ENCODE peak calls at places on chromosomes 6 and 20, in six cellular contexts. Q is HepG2, D is K562, E is GM12878, M is HCT116, L is H1. A is an unnamed sample. For H3K79me2, the result is how much of the 10 kb centered on the place peaks cover.

GRCh38 chr20:29297411-29298270 is 1959.8 kb upstream of the DEFB115 start:
- DNase-seq in Q (no peak), D (no peak), E (no peak), M (no peak), L (no peak), A (no peak)

GRCh38 chr6:41451515-41452163 is 94.5 kb upstream of the FOXP4 start:
- DNase-seq in Q (no peak), D (no peak), E (no peak), M (no peak), L (no peak), A (no peak)

GRCh38 chr20:25139061-25139705 is 56.3 kb upstream of the ENTPD6 start:
- DNase-seq in Q (peak), D (peak), E (no peak), M (peak), L (no peak), A (no peak)

GRCh38 chr6:151292974-151293373 is 53.2 kb downstream of the AKAP12 start:
- DNase-seq in Q (no peak), D (no peak), E (no peak), M (no peak), L (no peak), A (no peak)

GRCh38 chr6:170025341-170026271 is 265.3 kb downstream of the DLL1 start:
- DNase-seq in Q (no peak), D (no peak), E (no peak), M (no peak), L (no peak), A (no peak)

GRCh38 chr6:5025911-5026819 is 22.3 kb upstream of the RPP40 start:
- DNase-seq in Q (peak), D (peak), E (no peak), M (no peak), L (peak), A (peak)

GRCh38 chr6:137756788-137757187 is 110.3 kb upstream of the TNFAIP3 start:
- DNase-seq in Q (no peak), D (no peak), E (no peak), M (no peak), L (no peak), A (no peak)

GRCh38 chr6:45483021-45483420 is 105.3 kb upstream of the SUPT3H start:
- DNase-seq in Q (no peak), D (no peak), E (no peak), M (no peak), L (no peak), A (no peak)

GRCh38 chr6:66198062-66198624 is 491.1 kb upstream of the EYS start:
- DNase-seq in Q (no peak), D (no peak), E (no peak), M (no peak), L (no peak), A (no peak)

GRCh38 chr6:135451617-135452190 is 45.8 kb downstream of the AHI1 start:
- DNase-seq in Q (peak), D (no peak), E (no peak), M (peak), L (no peak), A (peak)

GRCh38 chr6:158595223-158595622 is 35.3 kb downstream of the TMEM181 start:
- DNase-seq in Q (peak), D (no peak), E (no peak), M (no peak), L (no peak), A (peak)

GRCh38 chr6:35376282-35376681 is 33.9 kb downstream of the PPARD start:
- DNase-seq in Q (no peak), D (no peak), E (no peak), M (no peak), L (no peak), A (no peak)

GRCh38 chr20:21027569-21027968 is 78.6 kb downstream of the LINC00237 start:
- DNase-seq in Q (peak), D (peak), E (no peak), M (peak), L (peak), A (no peak)

GRCh38 chr6:108100003-108100402 is 25.5 kb upstream of the OSTM1 start:
- DNase-seq in Q (no peak), D (no peak), E (no peak), M (no peak), L (no peak), A (no peak)
- H3K79me2 ChIP-seq in Q (under half), D (under half), E (under half), M (under half), L (under half), A (under half)

DNA sequence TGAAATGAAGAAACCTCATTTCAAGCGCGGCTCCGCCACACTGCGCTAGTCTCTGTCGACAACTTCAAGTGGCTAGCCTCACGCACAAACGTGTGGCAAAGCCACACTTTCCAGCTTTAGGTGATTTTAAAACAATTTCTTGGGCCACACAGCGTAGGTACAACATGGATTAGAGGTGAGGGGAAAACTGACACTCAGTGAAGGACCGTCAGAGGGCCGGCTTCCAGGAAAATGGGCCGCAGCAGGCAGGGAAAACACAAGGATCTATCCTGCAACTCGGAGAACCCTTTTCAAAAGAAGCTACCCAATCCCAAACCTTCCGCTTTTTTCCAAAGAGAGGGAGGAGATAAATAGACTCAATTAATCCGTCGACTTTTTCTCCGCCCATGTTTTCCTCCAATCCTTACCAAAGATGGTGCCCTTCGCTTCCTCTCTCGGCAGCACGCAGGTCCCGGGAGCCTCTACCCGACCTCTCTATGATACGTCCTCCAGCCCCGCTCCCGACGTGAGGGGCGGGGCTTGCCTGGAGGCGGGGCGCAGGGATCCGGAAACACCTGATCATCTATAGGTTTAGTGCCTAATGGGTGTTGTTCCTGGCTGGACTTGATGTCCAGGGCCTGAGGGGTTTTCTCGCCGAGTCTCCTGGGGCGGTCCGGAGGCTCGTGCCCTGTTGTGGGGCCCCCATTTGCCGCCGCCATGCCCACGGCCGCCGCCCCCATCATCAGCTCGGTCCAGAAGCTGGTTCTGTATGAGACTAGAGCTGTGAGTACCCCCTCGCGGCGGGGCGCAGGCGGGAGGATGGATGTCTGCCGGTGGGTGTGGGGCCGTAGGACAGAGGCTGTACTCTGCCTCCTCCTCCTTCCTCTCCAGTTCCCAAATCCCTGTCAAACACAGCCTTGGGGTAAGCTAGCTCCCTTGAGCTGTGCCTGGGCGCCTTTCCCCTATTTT is at the start of the genes AK9 and FIG4:
- DNase-seq in Q (peak), D (peak), E (peak), M (peak), L (peak), A (peak)
- TF ChIP-seq POLR2A in Q (peak), D (peak), E (peak), M (peak), L (peak), A (peak)

DNA sequence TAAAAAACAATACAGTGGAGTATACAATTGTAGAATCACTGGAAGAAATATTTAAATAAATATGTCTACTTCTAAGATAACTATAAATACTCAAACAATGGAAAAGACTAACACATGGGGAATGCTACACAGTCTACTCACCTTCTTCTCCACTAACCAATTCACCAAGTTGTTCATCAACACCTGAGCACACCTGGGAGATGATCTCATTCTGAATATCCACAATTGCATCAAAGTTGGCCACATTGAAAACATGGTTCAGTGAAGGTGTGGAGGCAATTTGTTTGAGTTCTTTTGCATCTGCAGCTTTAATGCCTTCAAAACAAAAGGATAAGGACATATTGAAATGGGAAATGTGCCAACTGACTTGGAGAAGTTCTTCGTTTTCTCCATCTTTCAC is 17.6 kb downstream of the COL12A1 start:
- DNase-seq in Q (no peak), D (no peak), E (no peak), M (no peak), L (no peak), A (no peak)
- H3K79me2 ChIP-seq in Q (under half), D (under half), E (under half), M (under half), L (under half), A (under half)

DNA sequence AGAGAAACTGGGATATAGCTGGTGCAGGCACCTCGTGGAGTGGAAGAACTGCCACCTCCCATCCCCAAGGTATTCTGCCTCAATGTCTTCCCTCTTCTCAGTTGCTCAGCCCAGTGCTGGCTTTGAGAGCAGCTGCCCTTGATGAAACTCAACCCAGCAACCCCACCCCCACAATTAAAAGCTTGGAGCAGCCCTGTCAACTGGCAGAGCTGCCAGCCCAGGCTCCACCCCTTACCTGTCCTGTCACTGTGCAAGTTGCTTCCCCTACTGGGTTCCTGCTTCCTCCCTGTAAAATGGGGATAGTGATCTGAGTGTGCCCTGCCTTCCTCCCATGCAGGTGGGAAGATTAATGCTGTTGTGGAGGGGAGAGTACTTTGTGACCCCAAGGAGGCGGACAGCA is 4.5 kb downstream of the TMEM63B start:
- DNase-seq in Q (no peak), D (no peak), E (no peak), M (no peak), L (no peak), A (no peak)
- TF ChIP-seq POLR2A in Q (no peak), D (no peak), E (no peak), M (no peak), L (no peak), A (no peak)

GRCh38 chr20:47362361-47363219 is 6.1 kb upstream of the ZMYND8 start:
- DNase-seq in Q (no peak), D (no peak), E (no peak), M (no peak), L (no peak), A (no peak)

GRCh38 chr20:47359533-47360206 is 3.2 kb upstream of the ZMYND8 start:
- DNase-seq in Q (no peak), D (no peak), E (no peak), M (no peak), L (no peak), A (no peak)

GRCh38 chr20:47360207-47360488 is 3.6 kb upstream of the ZMYND8 start:
- DNase-seq in Q (peak), D (no peak), E (no peak), M (no peak), L (no peak), A (no peak)

GRCh38 chr20:47360489-47361267 is 4.2 kb upstream of the ZMYND8 start:
- DNase-seq in Q (peak), D (peak), E (no peak), M (peak), L (peak), A (peak)

GRCh38 chr20:47361268-47361665 is 4.8 kb upstream of the ZMYND8 start:
- DNase-seq in Q (no peak), D (no peak), E (no peak), M (no peak), L (no peak), A (peak)
- H3K79me2 ChIP-seq in Q (under half), D (half or more), E (under half), M (under half), L (under half), A (under half)